ENCODE peak calls at places on chromosomes 4 and X, in seven cellular contexts. P, E, L, W, O, A and N are unnamed samples. For H3K36me3, the result is how much of the 10 kb centered on the place peaks cover.

GRCh38 chr4:105189855-105190650 is 43.4 kb downstream of the TET2 start:
- DNase-seq in E (no peak), A (no peak), O (peak), P (no peak), L (no peak), W (no peak), N (no peak)

GRCh38 chrX:110938977-110939732 is 143.5 kb upstream of the CHRDL1 start:
- DNase-seq in E (no peak), A (no peak), P (no peak), O (no peak), W (no peak), L (no peak), N (no peak)

GRCh38 chr4:171714791-171715454 is 98.3 kb upstream of the GALNTL6 start:
- DNase-seq in A (no peak), P (no peak), W (no peak), L (no peak), E (no peak), O (no peak), N (no peak)

GRCh38 chrX:110852180-110852579 is 56.6 kb upstream of the CHRDL1 start:
- DNase-seq in A (no peak), E (no peak), P (no peak), L (no peak), W (no peak), O (peak), N (no peak)

GRCh38 chr4:56512166-56512565 is 6.6 kb downstream of the ARL9 start:
- DNase-seq in P (no peak), W (no peak), O (no peak), E (no peak), A (no peak), L (no peak), N (no peak)

GRCh38 chrX:125012585-125012984 is 307.1 kb upstream of the TEX13C start:
- DNase-seq in E (no peak), P (no peak), L (no peak), A (no peak), O (no peak), W (no peak), N (no peak)

GRCh38 chr4:176742211-176742610 is 50.5 kb downstream of the VEGFC start:
- DNase-seq in W (no peak), A (no peak), L (no peak), P (no peak), E (no peak), O (no peak), N (no peak)

GRCh38 chrX:4764888-4765287 is 1051.4 kb upstream of the PRKX start:
- DNase-seq in W (no peak), A (no peak), P (no peak), E (no peak), L (peak), O (no peak), N (no peak)

GRCh38 chrX:39869846-39870601 is 227.7 kb downstream of the BCOR start:
- DNase-seq in O (no peak), L (peak), E (peak), A (no peak), P (no peak), W (no peak), N (no peak)

GRCh38 chr4:123345924-123346300 is 50.7 kb upstream of the SPRY1 start:
- DNase-seq in L (no peak), O (no peak), A (no peak), E (no peak), P (no peak), W (no peak), N (no peak)

GRCh38 chr4:118969359-118969758 is 80.7 kb downstream of the SYNPO2 start:
- DNase-seq in A (no peak), P (peak), O (peak), W (no peak), E (peak), L (peak), N (peak)

GRCh38 chr4:56804551-56804950 is 16.9 kb downstream of the SPINK2 start:
- DNase-seq in A (no peak), P (no peak), L (peak), E (no peak), W (no peak), O (no peak), N (no peak)

GRCh38 chr4:2944882-2945526 is 18.2 kb downstream of the NOP14 start:
- DNase-seq in E (no peak), P (no peak), W (peak), O (peak), L (no peak), A (no peak), N (no peak)

GRCh38 chr4:3363411-3364141 is 70.8 kb downstream of the RGS12 start:
- DNase-seq in A (peak), W (no peak), E (no peak), O (no peak), L (no peak), P (no peak), N (no peak)

GRCh38 chr4:76365636-76366035 is 55.3 kb downstream of the CCDC158 start:
- DNase-seq in L (peak), E (no peak), P (no peak), A (no peak), W (no peak), O (no peak), N (no peak)

GRCh38 chr4:44671636-44672035 is 6.6 kb upstream of the GUF1 start:
- DNase-seq in W (no peak), O (no peak), E (no peak), L (no peak), P (no peak), A (no peak), N (no peak)

GRCh38 chr4:20253799-20254409 is 2.2 kb downstream of the SLIT2 start:
- DNase-seq in P (peak), O (peak), L (peak), W (peak), E (peak), A (no peak), N (peak)

GRCh38 chr4:78162821-78163220 is 105.7 kb downstream of the FRAS1 start:
- DNase-seq in E (no peak), O (no peak), P (no peak), L (no peak), A (no peak), W (no peak), N (no peak)

GRCh38 chr4:89275587-89275986 is 32.0 kb downstream of the GPRIN3 start:
- DNase-seq in W (no peak), E (no peak), O (no peak), L (no peak), P (no peak), A (no peak), N (no peak)

GRCh38 chr4:89277412-89277811 is 30.2 kb downstream of the GPRIN3 start:
- DNase-seq in A (no peak), O (no peak), E (no peak), P (no peak), L (no peak), W (no peak), N (no peak)

GRCh38 chr4:89279385-89279784 is 28.2 kb downstream of the GPRIN3 start:
- DNase-seq in P (no peak), E (no peak), O (no peak), L (no peak), A (no peak), W (no peak), N (no peak)

GRCh38 chr4:89273741-89274141 is 33.9 kb downstream of the GPRIN3 start:
- DNase-seq in P (no peak), W (no peak), A (no peak), L (no peak), E (no peak), O (no peak), N (no peak)

GRCh38 chr4:89276296-89276695 is 31.3 kb downstream of the GPRIN3 start:
- DNase-seq in A (no peak), L (no peak), W (no peak), E (no peak), O (no peak), P (no peak), N (no peak)
- H3K4me3 ChIP-seq in A (no peak), L (no peak), W (no peak), E (no peak), O (no peak), P (no peak), N (no peak)

GRCh38 chrX:135295238-135295943 is 13.9 kb upstream of the ETDC start:
- DNase-seq in O (peak), A (peak), E (peak), P (peak), W (peak), L (peak), N (peak)
- TF ChIP-seq CTCF in O (peak), A (no peak), E (no peak), P (no peak), W (no peak), L (no peak), N (no peak)

DNA sequence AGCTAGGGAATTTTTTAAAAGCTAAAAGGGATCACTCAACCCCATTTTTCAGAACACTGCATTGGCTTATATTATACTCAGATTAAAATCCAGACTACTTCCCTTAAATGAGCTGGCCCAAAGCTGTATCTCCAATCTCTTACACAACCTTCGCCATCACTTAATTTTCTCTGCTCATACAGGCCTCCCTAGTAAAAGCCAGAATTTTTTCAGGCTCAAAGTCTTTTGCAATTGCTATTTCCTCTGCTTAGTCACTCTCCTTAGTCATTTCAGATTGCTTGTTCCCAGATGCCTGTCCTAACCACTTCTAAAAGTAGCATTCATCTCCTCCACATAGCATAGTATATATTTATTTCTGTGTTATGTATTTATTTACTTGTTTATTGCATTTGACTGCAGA is 1587.9 kb upstream of the ADGRL3 start:
- DNase-seq in L (peak), E (no peak), O (no peak), A (no peak), W (no peak), P (no peak), N (no peak)
- H3K36me3 ChIP-seq in L (under half), E (under half), O (under half), A (under half), W (under half), P (under half), N (under half)

GRCh38 chrX:106035064-106035463 is 3.5 kb downstream of the SERPINA7 start:
- DNase-seq in O (no peak), W (no peak), A (no peak), L (no peak), P (no peak), E (no peak), N (no peak)
- H3K4me3 ChIP-seq in O (no peak), W (peak), A (no peak), L (no peak), P (no peak), E (no peak), N (no peak)

GRCh38 chr4:144611850-144612249 is 34.1 kb upstream of the HHIP start:
- DNase-seq in O (peak), P (no peak), A (no peak), E (peak), W (no peak), L (no peak), N (no peak)
- TF ChIP-seq CTCF in O (peak), P (no peak), A (no peak), E (no peak), W (no peak), L (peak), N (no peak)